ENCODE peak calls at places on chromosomes 1 and 21, in six cellular contexts. X is H1, Z is K562, P is HCT116, V is GM12878, A is HepG2. I is an unnamed sample.
A peak's percentile ranks its signal among the peaks of the same experiment; 100 is the strongest.

GRCh38 chr1:92599184-92599583 is 112.5 kb upstream of the GFI1 start:
- DNase-seq in Z (no peak), V (no peak), A (peak; percentile 41), P (peak; percentile 23), X (no peak), I (no peak)

GRCh38 chr1:247118946-247119446 is 14.8 kb upstream of the ZNF669 start:
- DNase-seq in A (peak; percentile 79), Z (peak; percentile 52), P (peak; percentile 22), V (no peak), X (peak; percentile 93), I (peak; percentile 92)

GRCh38 chr1:169941982-169942830 is 48.5 kb upstream of the SCYL3 start:
- DNase-seq in V (no peak), A (no peak), P (no peak), Z (no peak), X (no peak), I (no peak)

GRCh38 chr1:26582836-26583460 is 53.4 kb downstream of the RPS6KA1 start:
- DNase-seq in A (no peak), V (peak; percentile 56), X (no peak), P (no peak), Z (no peak), I (no peak)

GRCh38 chr1:93972341-93972740 is 63.1 kb upstream of the GCLM start:
- DNase-seq in P (no peak), V (no peak), A (no peak), Z (no peak), X (no peak), I (no peak)

GRCh38 chr1:107626075-107626796 is 338.7 kb downstream of the VAV3 start:
- DNase-seq in V (peak; percentile 8), A (no peak), P (no peak), Z (no peak), X (no peak), I (no peak)

GRCh38 chr1:228884615-228885566 is 149.6 kb downstream of the RHOU start:
- DNase-seq in V (no peak), X (no peak), Z (no peak), P (no peak), A (peak; percentile 85), I (no peak)

GRCh38 chr1:197838836-197839235 is 63.6 kb upstream of the DENND1B start:
- DNase-seq in Z (no peak), X (no peak), A (no peak), V (no peak), P (peak; percentile 23), I (no peak)

GRCh38 chr1:99681583-99681982 is 35.7 kb downstream of the PALMD start:
- DNase-seq in V (no peak), P (no peak), X (no peak), Z (no peak), A (no peak), I (no peak)

GRCh38 chr1:7098641-7099040 is 313.4 kb downstream of the CAMTA1 start:
- DNase-seq in V (no peak), Z (no peak), X (no peak), P (no peak), A (no peak), I (no peak)

GRCh38 chr1:2829846-2830615 is 28.5 kb upstream of the TTC34 start:
- DNase-seq in Z (no peak), A (no peak), X (no peak), P (no peak), V (no peak), I (no peak)

GRCh38 chr1:63883494-63884235 is 109.8 kb downstream of the ROR1 start:
- DNase-seq in P (no peak), X (no peak), A (no peak), V (no peak), Z (no peak), I (no peak)

GRCh38 chr1:2046953-2047748 is 3.1 kb upstream of the PRKCZ start:
- DNase-seq in A (peak; percentile 70), P (no peak), V (no peak), Z (no peak), X (no peak), I (no peak)

GRCh38 chr1:94676686-94677085 is 135.1 kb upstream of the F3 start:
- DNase-seq in Z (no peak), A (no peak), X (no peak), P (no peak), V (no peak), I (no peak)

GRCh38 chr1:21625390-21626190 is 43.6 kb downstream of the RAP1GAP start:
- DNase-seq in V (no peak), Z (no peak), A (no peak), X (no peak), P (no peak), I (no peak)

GRCh38 chr1:5651964-5652751 is 340.1 kb downstream of the NPHP4 start:
- DNase-seq in Z (no peak), V (no peak), P (no peak), A (no peak), X (no peak), I (no peak)

GRCh38 chr1:5917281-5917590 is 75.0 kb downstream of the NPHP4 start:
- DNase-seq in Z (no peak), X (no peak), P (no peak), V (no peak), A (no peak), I (no peak)

GRCh38 chr1:221897312-221897711 is 155.4 kb upstream of the DUSP10 start:
- DNase-seq in V (no peak), P (no peak), X (no peak), Z (no peak), A (no peak), I (no peak)

GRCh38 chr1:61941794-61942193 is 199.5 kb downstream of the PATJ start:
- DNase-seq in V (no peak), X (no peak), A (peak; percentile 23), P (no peak), Z (no peak), I (no peak)

GRCh38 chr1:228345201-228345930 is 61.3 kb downstream of the TRIM11 start:
- DNase-seq in X (no peak), P (no peak), V (no peak), Z (no peak), A (no peak), I (no peak)

GRCh38 chr1:204065174-204065985 is 7.5 kb upstream of the SOX13 start:
- DNase-seq in P (no peak), X (peak; percentile 70), Z (no peak), A (no peak), V (no peak), I (peak; percentile 96)

GRCh38 chr1:210233216-210233494 is 559 bp downstream of the SERTAD4 start:
- DNase-seq in X (no peak), A (no peak), P (no peak), V (no peak), Z (no peak), I (no peak)

GRCh38 chr21:41366522-41367151 is 4.8 kb downstream of the MX2 start:
- DNase-seq in P (no peak), V (peak; percentile 78), A (peak; percentile 94), Z (peak; percentile 60), X (no peak), I (no peak)

GRCh38 chr1:172431721-172432192 is 11.3 kb downstream of the C1orf105 start:
- DNase-seq in Z (no peak), P (no peak), A (peak; percentile 36), V (no peak), X (no peak), I (no peak)
- TF ChIP-seq ZNF274 in Z (no peak), P (no peak), A (no peak), V (no peak), X (no peak), I (no peak)

GRCh38 chr1:27832762-27833161 is 2.2 kb downstream of the PPP1R8 start:
- DNase-seq in P (no peak), X (no peak), Z (no peak), V (no peak), A (no peak), I (no peak)

GRCh38 chr1:27830621-27831424 is at the start of gene PPP1R8:
- DNase-seq in A (peak; percentile 93), Z (peak; percentile 90), P (peak; percentile 91), V (peak; percentile 72), X (peak; percentile 81), I (peak; percentile 99)

GRCh38 chr1:27833470-27833869 is 2.9 kb downstream of the PPP1R8 start:
- DNase-seq in Z (no peak), P (no peak), A (no peak), X (no peak), V (no peak), I (no peak)

GRCh38 chr1:27831568-27832410 is 1.2 kb downstream of the PPP1R8 start:
- DNase-seq in V (no peak), X (no peak), P (peak; percentile 7), Z (no peak), A (peak; percentile 21), I (no peak)
- H3K9ac ChIP-seq in V (peak overlapping the region; percentile 97), X (peak overlapping the region; percentile 95), P (peak overlapping the region; percentile 97), Z (peak overlapping the region; percentile 96), A (peak overlapping the region; percentile 95), I (peak overlapping the region; percentile 97)

GRCh38 chr1:179298952-179299351 is 5.4 kb downstream of the SOAT1 start:
- DNase-seq in P (no peak), V (peak; percentile 40), X (no peak), Z (no peak), A (no peak), I (no peak)
- TF ChIP-seq ZNF274 in P (no peak), V (no peak), X (no peak), Z (no peak), A (no peak), I (no peak)

GRCh38 chr1:67793562-67793961 is 39.7 kb downstream of the GNG12 start:
- DNase-seq in A (no peak), Z (no peak), X (no peak), P (no peak), V (no peak), I (no peak)
- H3K9ac ChIP-seq in A (no peak overlapping the region), Z (no peak overlapping the region), X (no peak overlapping the region), P (no peak overlapping the region), V (no peak overlapping the region), I (no peak overlapping the region)

DNA sequence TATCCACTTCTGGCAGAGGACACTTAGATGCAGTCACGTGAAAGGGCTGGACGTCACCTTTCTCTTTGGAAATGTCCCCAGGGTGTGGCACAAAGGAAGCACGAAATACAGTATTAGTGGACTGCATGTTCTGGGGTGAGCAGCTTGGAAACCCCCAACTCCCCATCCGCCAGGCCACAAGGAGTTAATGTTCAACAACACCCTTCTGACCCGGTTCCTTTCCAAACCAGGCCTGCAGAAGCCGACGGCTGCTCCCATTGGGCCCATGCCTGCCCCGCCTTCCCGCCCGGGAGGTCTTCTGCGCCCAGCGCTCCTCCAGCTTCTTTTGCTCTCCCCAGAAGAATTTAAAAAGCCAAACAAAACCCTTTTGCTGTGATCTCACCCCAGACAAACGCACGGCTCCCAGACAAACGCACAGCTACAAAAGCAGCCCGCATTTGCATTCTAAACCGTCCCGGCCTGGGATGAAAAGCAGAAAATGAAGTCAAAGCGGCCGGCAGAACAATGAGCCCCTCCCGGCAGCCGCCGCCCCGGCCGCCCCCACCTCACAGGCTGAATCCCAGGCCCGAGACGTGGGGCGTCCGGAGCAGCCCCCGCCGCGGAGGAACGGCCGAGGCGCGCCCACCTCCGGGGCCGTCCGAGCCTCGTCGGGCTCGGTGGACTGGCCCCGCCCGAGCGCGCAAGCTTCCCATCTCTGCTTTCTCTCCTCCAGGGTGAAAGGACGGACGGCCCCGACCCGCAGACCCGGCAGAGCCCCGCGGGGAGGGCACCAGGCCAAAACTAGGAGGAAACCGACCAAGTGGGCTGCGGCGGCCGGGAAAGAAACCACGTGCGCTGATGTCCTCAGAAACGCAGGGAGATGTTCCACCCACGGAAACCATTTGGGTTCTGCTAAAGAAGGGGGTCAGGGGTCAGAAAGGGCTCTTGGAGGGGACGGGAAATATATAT is 101.9 kb downstream of the PLPP3 start:
- DNase-seq in X (peak; percentile 54), Z (no peak), P (no peak), V (peak; percentile 17), A (peak; percentile 85), I (peak; percentile 78)
- TF ChIP-seq ZNF274 in X (no peak), Z (no peak), P (no peak), V (no peak), A (no peak), I (no peak)

GRCh38 chr1:47450606-47451005 is 12.8 kb downstream of the FOXD2 start:
- DNase-seq in A (no peak), P (no peak), Z (no peak), V (no peak), X (no peak), I (no peak)
- H3K9ac ChIP-seq in A (no peak overlapping the region), P (no peak overlapping the region), Z (no peak overlapping the region), V (no peak overlapping the region), X (no peak overlapping the region), I (no peak overlapping the region)

I was measured in NT2/D1.